ENCODE peak calls at places on chromosomes 4 and X, in nine cellular contexts. G, E, O, K, M, R, A, C and J are unnamed samples.

GRCh38 chr4:38151870-38152269 is 191.7 kb downstream of the PTTG2 start:
- DNase-seq in C (no peak), M (no peak), A (no peak), R (no peak), E (no peak), G (no peak), O (peak; percentile 26), K (no peak), J (no peak)

GRCh38 chr4:163681208-163681821 is 186.8 kb downstream of the TMA16 start:
- DNase-seq in G (peak; percentile 11), C (no peak), A (no peak), R (peak; percentile 37), O (no peak), E (peak; percentile 7), K (peak; percentile 48), M (no peak), J (no peak)

GRCh38 chr4:185232370-185232769 is 23.0 kb downstream of the SNX25 start:
- DNase-seq in K (peak; percentile 51), G (no peak), R (no peak), C (no peak), O (no peak), M (no peak), A (no peak), E (no peak), J (no peak)

GRCh38 chrX:17818729-17819128 is 42.4 kb downstream of the RAI2 start:
- DNase-seq in E (no peak), M (no peak), G (no peak), A (no peak), R (no peak), K (no peak), C (no peak), O (no peak), J (no peak)

GRCh38 chr4:2786152-2786671 is 6.7 kb upstream of the SH3BP2 start:
- DNase-seq in A (no peak), R (no peak), C (no peak), E (no peak), G (no peak), K (no peak), O (no peak), M (no peak), J (peak; percentile 72)

GRCh38 chrX:21802054-21802660 is 37.3 kb upstream of the MBTPS2 start:
- DNase-seq in K (no peak), R (no peak), E (no peak), G (no peak), A (no peak), C (no peak), M (no peak), O (no peak), J (no peak)

GRCh38 chr4:165398570-165398969 is 19.8 kb downstream of the CPE start:
- DNase-seq in R (peak; percentile 54), M (no peak), E (no peak), O (peak; percentile 76), K (peak; percentile 59), G (no peak), A (no peak), C (no peak), J (no peak)

GRCh38 chrX:141668371-141668770 is 30.2 kb downstream of the SPANXD start:
- DNase-seq in K (no peak), E (no peak), M (no peak), R (no peak), A (no peak), G (no peak), O (no peak), C (no peak), J (no peak)

GRCh38 chr4:54090804-54091623 is 8.9 kb upstream of the GSX2 start:
- DNase-seq in G (peak; percentile 40), O (no peak), K (peak; percentile 77), E (no peak), M (peak; percentile 42), A (peak; percentile 75), C (peak; percentile 79), R (peak; percentile 45), J (peak; percentile 86)

GRCh38 chr4:125322363-125322730 is 7.6 kb downstream of the FAT4 start:
- DNase-seq in C (no peak), O (peak; percentile 83), R (peak; percentile 71), G (no peak), E (peak; percentile 32), M (no peak), K (no peak), A (no peak), J (no peak)

GRCh38 chrX:95974885-95975284 is 709.8 kb upstream of the DIAPH2 start:
- DNase-seq in E (no peak), M (no peak), R (no peak), A (no peak), C (no peak), O (no peak), G (no peak), K (no peak), J (no peak)

GRCh38 chrX:54043696-54044125 is 562 bp downstream of the PHF8 start:
- DNase-seq in M (peak; percentile 24), O (no peak), A (peak; percentile 77), C (no peak), R (peak; percentile 44), K (peak; percentile 44), G (no peak), E (no peak), J (no peak)

GRCh38 chr4:13533670-13534343 is 10.5 kb downstream of the NKX3-2 start:
- DNase-seq in M (no peak), K (peak; percentile 15), O (no peak), E (no peak), G (no peak), C (no peak), A (no peak), R (no peak), J (no peak)

GRCh38 chrX:153934473-153935325 is at the start of gene NAA10:
- DNase-seq in M (peak; percentile 84), O (no peak), K (peak; percentile 98), R (peak; percentile 73), G (peak; percentile 81), C (peak; percentile 89), A (peak; percentile 86), E (peak; percentile 54), J (peak; percentile 93)

GRCh38 chr4:73131281-73131680 is 61.8 kb upstream of the COX18 start:
- DNase-seq in E (no peak), C (no peak), K (no peak), R (no peak), M (no peak), G (no peak), A (no peak), O (no peak), J (no peak)

GRCh38 chr4:73129319-73129718 is 59.8 kb upstream of the COX18 start:
- DNase-seq in K (no peak), O (no peak), A (no peak), C (no peak), R (no peak), E (no peak), G (no peak), M (no peak), J (no peak)

GRCh38 chr4:73133784-73134183 is 64.3 kb upstream of the COX18 start:
- DNase-seq in O (no peak), C (no peak), R (no peak), A (no peak), E (no peak), G (no peak), K (no peak), M (no peak), J (no peak)

GRCh38 chr4:73127839-73128448 is 58.4 kb upstream of the COX18 start:
- DNase-seq in E (no peak), R (peak; percentile 26), A (no peak), M (no peak), C (no peak), O (peak; percentile 20), K (peak; percentile 45), G (no peak), J (no peak)
- TF ChIP-seq CTCF in E (peak; percentile 53), R (peak; percentile 42), A (peak; percentile 20), M (peak; percentile 32), C (no peak), O (peak; percentile 67), K (peak; percentile 50), G (no peak), J (peak; percentile 20)

DNA sequence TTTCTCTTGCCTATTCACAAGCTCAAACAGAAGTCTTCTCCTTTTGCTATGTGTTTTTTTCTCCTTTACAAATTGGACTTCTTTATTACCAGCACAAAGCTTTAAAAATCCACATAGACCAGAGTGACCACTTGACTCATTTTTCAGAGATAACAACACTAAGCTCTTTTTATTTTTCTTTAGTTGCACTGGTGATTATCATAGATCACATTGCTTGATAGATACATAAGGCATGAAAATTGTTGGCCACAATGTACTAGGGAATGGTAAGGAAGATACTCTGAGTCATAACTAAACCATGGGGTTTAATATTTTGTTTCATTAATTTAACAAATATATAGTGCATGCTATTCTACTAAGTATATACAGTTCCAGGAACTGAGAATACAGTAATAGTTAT is 159.0 kb downstream of the GASK1B start:
- DNase-seq in E (no peak), O (peak; percentile 59), R (peak; percentile 55), G (no peak), C (no peak), M (no peak), A (no peak), K (no peak), J (no peak)
- H3K4me3 ChIP-seq in E (no peak overlapping the region), O (no peak overlapping the region), R (no peak overlapping the region), G (no peak overlapping the region), C (no peak overlapping the region), M (no peak overlapping the region), A (no peak overlapping the region), K (no peak overlapping the region), J (no peak overlapping the region)

DNA sequence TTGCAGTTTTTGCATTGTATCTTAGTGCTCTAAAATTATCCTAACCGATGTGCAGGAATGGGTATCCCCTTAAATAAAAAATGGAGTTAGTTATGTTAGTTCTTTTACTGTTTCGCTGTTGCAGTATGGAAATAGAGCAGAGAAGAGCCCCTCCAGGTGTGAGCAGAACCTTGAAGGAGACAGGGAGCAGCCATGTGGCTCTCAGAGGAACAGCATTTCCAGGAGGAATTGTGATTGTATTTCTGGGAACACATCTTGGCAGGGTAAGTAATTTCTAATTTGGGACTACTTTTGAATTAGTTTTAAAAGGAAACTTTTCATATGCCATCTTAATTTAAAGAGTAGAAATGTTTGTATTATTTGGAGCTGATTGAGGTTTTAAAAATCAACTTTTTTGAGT is 5.3 kb upstream of the CCDC158 start:
- DNase-seq in G (no peak), E (no peak), C (no peak), R (peak; percentile 22), O (no peak), A (no peak), K (peak; percentile 15), M (no peak), J (no peak)
- TF ChIP-seq CTCF in G (no peak), E (peak; percentile 20), C (no peak), R (no peak), O (peak; percentile 30), A (no peak), K (no peak), M (no peak), J (peak; percentile 23)

GRCh38 chrX:133792198-133792953 is 193.0 kb downstream of the GPC3 start:
- DNase-seq in C (no peak), K (peak; percentile 65), A (peak; percentile 66), E (peak; percentile 32), G (peak; percentile 77), M (peak; percentile 30), R (peak; percentile 76), O (peak; percentile 48), J (peak; percentile 80)
- H3K4me3 ChIP-seq in C (no peak overlapping the region), K (peak overlapping the region; percentile 37), A (peak overlapping the region; percentile 28), E (peak overlapping the region; percentile 24), G (no peak overlapping the region), M (peak overlapping the region; percentile 26), R (no peak overlapping the region), O (peak overlapping the region; percentile 29), J (peak overlapping the region; percentile 38)

GRCh38 chr4:153170407-153170806 is 33.8 kb upstream of the TRIM2 start:
- DNase-seq in A (no peak), K (no peak), E (no peak), C (no peak), O (no peak), G (no peak), M (no peak), R (no peak), J (no peak)
- TF ChIP-seq CTCF in A (no peak), K (no peak), E (no peak), C (no peak), O (no peak), G (no peak), M (no peak), R (no peak), J (no peak)